ENCODE peak calls at places on chromosomes 1 and 21, in five cellular contexts. One of them, this sample, is unnamed.

GRCh38 chr21:42003051-42003461 is 7.1 kb downstream of the ZBTB21 start:
- DNase-seq in GM23338: no peak
- DNase-seq in thoracic aorta: no peak
- DNase-seq in colonic mucosa: no peak
- DNase-seq in BJ: no peak
- DNase-seq in this sample: no peak

GRCh38 chr1:47963568-47963973 is 33.6 kb downstream of the TRABD2B start:
- DNase-seq in GM23338: no peak
- DNase-seq in thoracic aorta: peak
- DNase-seq in colonic mucosa: no peak
- DNase-seq in BJ: no peak
- DNase-seq in this sample: no peak

GRCh38 chr1:113125469-113125868 is 52.5 kb downstream of the LRIG2 start:
- DNase-seq in GM23338: no peak
- DNase-seq in thoracic aorta: no peak
- DNase-seq in colonic mucosa: no peak
- DNase-seq in BJ: no peak
- DNase-seq in this sample: no peak

GRCh38 chr1:36948147-36948546 is 86.2 kb downstream of the GRIK3 start:
- DNase-seq in GM23338: no peak
- DNase-seq in thoracic aorta: no peak
- DNase-seq in colonic mucosa: no peak
- DNase-seq in BJ: no peak
- DNase-seq in this sample: no peak

GRCh38 chr1:109918077-109918606 is 7.5 kb downstream of the CSF1 start:
- DNase-seq in GM23338: peak
- DNase-seq in thoracic aorta: no peak
- DNase-seq in colonic mucosa: no peak
- DNase-seq in BJ: no peak
- DNase-seq in this sample: peak

GRCh38 chr1:14939527-14940284 is 213.8 kb upstream of the TMEM51 start:
- DNase-seq in GM23338: no peak
- DNase-seq in thoracic aorta: no peak
- DNase-seq in colonic mucosa: no peak
- DNase-seq in BJ: no peak
- DNase-seq in this sample: no peak

GRCh38 chr1:89407355-89407754 is 43.5 kb downstream of the GBP6 start:
- DNase-seq in GM23338: no peak
- DNase-seq in thoracic aorta: no peak
- DNase-seq in colonic mucosa: no peak
- DNase-seq in BJ: peak
- DNase-seq in this sample: no peak

GRCh38 chr1:98340511-98340910 is 321.0 kb upstream of the SNX7 start:
- DNase-seq in GM23338: no peak
- DNase-seq in thoracic aorta: no peak
- DNase-seq in colonic mucosa: no peak
- DNase-seq in BJ: no peak
- DNase-seq in this sample: no peak

GRCh38 chr1:238465449-238465848 is 574.7 kb upstream of the ZP4 start:
- DNase-seq in GM23338: no peak
- DNase-seq in thoracic aorta: no peak
- DNase-seq in colonic mucosa: no peak
- DNase-seq in BJ: no peak
- DNase-seq in this sample: no peak

GRCh38 chr1:82090104-82090503 is 289.4 kb downstream of the ADGRL2 start:
- DNase-seq in GM23338: peak
- DNase-seq in thoracic aorta: no peak
- DNase-seq in colonic mucosa: no peak
- DNase-seq in BJ: no peak
- DNase-seq in this sample: no peak
- TF ChIP-seq CTCF in GM23338: peak
- TF ChIP-seq CTCF in thoracic aorta: no peak
- TF ChIP-seq CTCF in colonic mucosa: no peak
- TF ChIP-seq CTCF in BJ: peak
- TF ChIP-seq CTCF in this sample: peak

GRCh38 chr1:56406821-56407220 is 172.5 kb downstream of the PLPP3 start:
- DNase-seq in GM23338: no peak
- DNase-seq in thoracic aorta: no peak
- DNase-seq in colonic mucosa: no peak
- DNase-seq in BJ: no peak
- DNase-seq in this sample: no peak
- TF ChIP-seq CTCF in GM23338: no peak
- TF ChIP-seq CTCF in thoracic aorta: no peak
- TF ChIP-seq CTCF in colonic mucosa: no peak
- TF ChIP-seq CTCF in BJ: no peak
- TF ChIP-seq CTCF in this sample: no peak

GRCh38 chr21:35438643-35439404 is 389.7 kb upstream of the RUNX1 start:
- DNase-seq in GM23338: no peak
- DNase-seq in thoracic aorta: no peak
- DNase-seq in colonic mucosa: peak
- DNase-seq in BJ: no peak
- DNase-seq in this sample: peak

GRCh38 chr21:35437941-35438340 is 388.8 kb upstream of the RUNX1 start:
- DNase-seq in GM23338: no peak
- DNase-seq in thoracic aorta: no peak
- DNase-seq in colonic mucosa: no peak
- DNase-seq in BJ: no peak
- DNase-seq in this sample: no peak

GRCh38 chr21:35441868-35442582 is 392.9 kb upstream of the RUNX1 start:
- DNase-seq in GM23338: peak
- DNase-seq in thoracic aorta: no peak
- DNase-seq in colonic mucosa: no peak
- DNase-seq in BJ: no peak
- DNase-seq in this sample: no peak

GRCh38 chr21:35436899-35437298 is 387.8 kb upstream of the RUNX1 start:
- DNase-seq in GM23338: peak
- DNase-seq in thoracic aorta: no peak
- DNase-seq in colonic mucosa: no peak
- DNase-seq in BJ: no peak
- DNase-seq in this sample: no peak
- TF ChIP-seq CTCF in GM23338: peak
- TF ChIP-seq CTCF in thoracic aorta: no peak
- TF ChIP-seq CTCF in colonic mucosa: no peak
- TF ChIP-seq CTCF in BJ: no peak
- TF ChIP-seq CTCF in this sample: peak

GRCh38 chr1:167182571-167183320 is 37.9 kb upstream of the POU2F1 start:
- DNase-seq in GM23338: no peak
- DNase-seq in thoracic aorta: no peak
- DNase-seq in colonic mucosa: no peak
- DNase-seq in BJ: no peak
- DNase-seq in this sample: no peak
- TF ChIP-seq CTCF in GM23338: no peak
- TF ChIP-seq CTCF in thoracic aorta: no peak
- TF ChIP-seq CTCF in colonic mucosa: no peak
- TF ChIP-seq CTCF in BJ: no peak
- TF ChIP-seq CTCF in this sample: no peak

GRCh38 chr1:161484613-161485012 is 20.6 kb upstream of the FCGR2A start:
- DNase-seq in GM23338: peak
- DNase-seq in thoracic aorta: no peak
- DNase-seq in colonic mucosa: no peak
- DNase-seq in BJ: no peak
- DNase-seq in this sample: no peak
- TF ChIP-seq CTCF in GM23338: peak
- TF ChIP-seq CTCF in thoracic aorta: no peak
- TF ChIP-seq CTCF in colonic mucosa: no peak
- TF ChIP-seq CTCF in BJ: peak
- TF ChIP-seq CTCF in this sample: peak

DNA sequence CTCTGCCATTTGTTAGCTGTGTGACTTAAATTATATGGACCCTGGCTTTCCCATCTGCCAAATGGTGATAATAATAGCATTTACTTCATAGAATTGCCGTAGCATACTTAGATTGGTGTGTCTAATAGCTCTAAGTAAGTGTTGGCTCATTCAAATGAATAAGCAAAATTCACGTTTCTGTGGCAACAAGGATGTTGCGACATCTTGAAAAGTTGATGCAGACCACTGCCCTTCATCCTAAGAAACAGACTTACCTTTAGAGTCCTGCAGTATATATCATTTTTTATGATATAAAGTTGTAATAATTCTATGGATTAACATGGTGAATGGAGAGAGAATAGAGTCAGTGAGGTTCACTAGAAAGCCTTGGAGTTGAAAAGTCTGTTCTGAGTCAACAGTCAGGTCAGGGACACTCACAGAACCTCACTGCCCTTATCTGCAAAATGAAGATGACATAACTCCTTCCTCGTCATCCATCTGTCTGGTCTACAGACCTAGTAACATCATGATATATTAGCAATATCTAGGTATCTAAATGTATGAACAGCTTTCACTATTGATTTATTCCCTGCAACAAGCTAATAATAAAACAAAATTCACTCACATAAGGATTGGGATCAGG is 167.3 kb upstream of the C8B start:
- DNase-seq in GM23338: no peak
- DNase-seq in thoracic aorta: no peak
- DNase-seq in colonic mucosa: no peak
- DNase-seq in BJ: no peak
- DNase-seq in this sample: no peak
- TF ChIP-seq CTCF in GM23338: no peak
- TF ChIP-seq CTCF in thoracic aorta: no peak
- TF ChIP-seq CTCF in colonic mucosa: no peak
- TF ChIP-seq CTCF in BJ: no peak
- TF ChIP-seq CTCF in this sample: no peak

This sample was measured in endodermal cell.